ENCODE peak calls at places on chromosomes 5 and 9, in five cellular contexts. U is OCI-LY7, W is left lung, B is colonic mucosa, N is heart left ventricle. X is an unnamed sample.
A peak's percentile ranks its signal among the peaks of the same experiment; 100 is the strongest.

GRCh38 chr5:125367702-125368101 is 621.3 kb upstream of the ZNF608 start:
- DNase-seq in U (no peak), W (no peak), B (no peak), N (no peak), X (no peak)

GRCh38 chr9:70444904-70445303 is 30.4 kb upstream of the KLF9 start:
- DNase-seq in U (no peak), W (no peak), B (no peak), N (no peak), X (no peak)

GRCh38 chr5:26482817-26483375 is 555.5 kb downstream of the CDH9 start:
- DNase-seq in U (peak; percentile 24), W (no peak), B (no peak), N (no peak), X (no peak)

GRCh38 chr9:6714176-6714575 is 43.6 kb upstream of the KDM4C start:
- DNase-seq in U (no peak), W (no peak), B (no peak), N (no peak), X (no peak)

GRCh38 chr5:53777864-53778618 is 217.6 kb downstream of the NDUFS4 start:
- DNase-seq in U (no peak), W (no peak), B (no peak), N (no peak), X (no peak)

GRCh38 chr9:20508242-20508641 is 114.1 kb downstream of the MLLT3 start:
- DNase-seq in U (no peak), W (no peak), B (no peak), N (no peak), X (no peak)

GRCh38 chr5:127941646-127942045 is 141.9 kb upstream of the SLC12A2 start:
- DNase-seq in U (no peak), W (no peak), B (peak; percentile 68), N (no peak), X (no peak)

GRCh38 chr5:174503461-174504265 is 220.7 kb upstream of the MSX2 start:
- DNase-seq in U (no peak), W (no peak), B (no peak), N (no peak), X (no peak)

GRCh38 chr9:121748080-121748479 is 96.6 kb downstream of the DAB2IP start:
- DNase-seq in U (peak; percentile 35), W (no peak), B (no peak), N (no peak), X (no peak)

GRCh38 chr5:16879191-16879590 is 56.9 kb downstream of the MYO10 start:
- DNase-seq in U (no peak), W (no peak), B (no peak), N (no peak), X (no peak)

GRCh38 chr9:122217640-122218039 is 11.1 kb downstream of the LHX6 start:
- DNase-seq in U (no peak), W (no peak), B (no peak), N (no peak), X (no peak)

GRCh38 chr9:35295369-35296036 is 133.7 kb downstream of the UNC13B start:
- DNase-seq in U (no peak), W (no peak), B (no peak), N (no peak), X (no peak)

DNA sequence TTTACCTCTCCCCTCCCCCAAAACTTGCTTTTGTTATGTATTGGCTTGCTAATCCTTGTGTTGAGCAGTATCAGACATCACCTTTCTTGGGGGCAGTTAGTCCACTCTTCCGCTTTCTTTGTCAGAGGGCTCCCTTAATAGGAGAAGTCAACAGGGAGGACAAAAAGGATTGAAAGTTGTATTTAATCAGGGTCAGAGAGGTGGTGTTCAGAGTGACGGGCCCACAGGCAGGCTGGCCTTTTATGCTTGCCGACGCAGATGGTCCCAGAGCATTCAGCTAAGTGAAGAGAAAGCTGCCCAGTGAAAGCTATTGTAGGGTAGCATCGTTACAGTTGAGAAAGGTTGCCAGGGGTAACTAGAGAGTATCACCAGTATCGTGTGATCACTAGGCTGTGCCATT is 131.1 kb downstream of the ZCCHC7 start:
- DNase-seq in U (no peak), W (no peak), B (no peak), N (no peak), X (no peak)
- H3K4me1 ChIP-seq in U (peaks cover 21% of the 10 kb centered on the region), W (no peaks in the 10 kb centered on the region), B (no peaks in the 10 kb centered on the region), N (no peaks in the 10 kb centered on the region), X (no peaks in the 10 kb centered on the region)

GRCh38 chr9:133882849-133883248 is 109.3 kb downstream of the VAV2 start:
- DNase-seq in U (no peak), W (no peak), B (no peak), N (no peak), X (no peak)

GRCh38 chr9:133886563-133887501 is 105.3 kb downstream of the VAV2 start:
- DNase-seq in U (no peak), W (no peak), B (no peak), N (no peak), X (no peak)

GRCh38 chr9:133883356-133883755 is 108.8 kb downstream of the VAV2 start:
- DNase-seq in U (no peak), W (no peak), B (no peak), N (no peak), X (no peak)

GRCh38 chr9:133887540-133888047 is 104.5 kb downstream of the VAV2 start:
- DNase-seq in U (no peak), W (no peak), B (no peak), N (no peak), X (no peak)

DNA sequence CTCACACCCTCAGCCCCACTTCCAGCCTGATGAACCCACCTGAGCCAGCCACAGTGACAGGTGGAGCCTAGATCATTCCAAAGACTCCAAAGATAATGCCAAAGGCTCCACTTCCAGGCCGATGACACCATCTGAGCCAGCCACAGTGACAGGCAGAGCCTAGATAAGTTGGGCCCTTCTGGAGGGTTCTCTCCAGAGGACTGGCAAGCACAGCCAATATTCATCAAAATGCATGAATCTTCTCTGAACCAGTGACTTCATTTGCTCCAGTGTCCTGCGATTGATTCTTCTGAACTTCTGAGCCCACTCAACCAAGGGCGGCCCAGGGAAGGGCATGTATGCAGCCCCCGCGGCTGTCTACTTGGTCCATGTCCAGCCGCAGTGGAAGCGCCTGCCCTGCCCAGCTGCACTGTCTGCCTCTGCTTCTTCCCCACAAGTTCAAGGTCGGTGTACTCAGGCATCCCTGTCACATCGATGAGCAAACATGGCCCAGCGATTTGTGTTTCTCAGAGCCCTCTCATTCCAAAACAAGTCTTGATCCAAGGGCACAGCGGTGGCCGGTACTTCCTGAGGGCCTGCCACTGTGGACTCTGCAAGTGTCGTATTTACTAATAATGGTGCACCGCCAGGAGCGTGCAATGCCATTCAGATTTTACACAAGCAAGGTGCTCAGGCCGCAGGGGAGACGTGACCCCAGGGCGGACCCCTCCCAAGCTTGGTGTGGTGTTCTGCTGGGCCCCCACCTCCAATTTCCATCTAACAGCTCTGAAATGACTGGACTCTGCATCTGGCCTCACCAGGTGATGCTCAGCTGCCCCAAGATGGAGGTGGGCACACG is 107.0 kb downstream of the VAV2 start:
- DNase-seq in U (no peak), W (no peak), B (no peak), N (no peak), X (no peak)
- H3K4me1 ChIP-seq in U (no peaks in the 10 kb centered on the region), W (no peaks in the 10 kb centered on the region), B (no peaks in the 10 kb centered on the region), N (no peaks in the 10 kb centered on the region), X (no peaks in the 10 kb centered on the region)

DNA sequence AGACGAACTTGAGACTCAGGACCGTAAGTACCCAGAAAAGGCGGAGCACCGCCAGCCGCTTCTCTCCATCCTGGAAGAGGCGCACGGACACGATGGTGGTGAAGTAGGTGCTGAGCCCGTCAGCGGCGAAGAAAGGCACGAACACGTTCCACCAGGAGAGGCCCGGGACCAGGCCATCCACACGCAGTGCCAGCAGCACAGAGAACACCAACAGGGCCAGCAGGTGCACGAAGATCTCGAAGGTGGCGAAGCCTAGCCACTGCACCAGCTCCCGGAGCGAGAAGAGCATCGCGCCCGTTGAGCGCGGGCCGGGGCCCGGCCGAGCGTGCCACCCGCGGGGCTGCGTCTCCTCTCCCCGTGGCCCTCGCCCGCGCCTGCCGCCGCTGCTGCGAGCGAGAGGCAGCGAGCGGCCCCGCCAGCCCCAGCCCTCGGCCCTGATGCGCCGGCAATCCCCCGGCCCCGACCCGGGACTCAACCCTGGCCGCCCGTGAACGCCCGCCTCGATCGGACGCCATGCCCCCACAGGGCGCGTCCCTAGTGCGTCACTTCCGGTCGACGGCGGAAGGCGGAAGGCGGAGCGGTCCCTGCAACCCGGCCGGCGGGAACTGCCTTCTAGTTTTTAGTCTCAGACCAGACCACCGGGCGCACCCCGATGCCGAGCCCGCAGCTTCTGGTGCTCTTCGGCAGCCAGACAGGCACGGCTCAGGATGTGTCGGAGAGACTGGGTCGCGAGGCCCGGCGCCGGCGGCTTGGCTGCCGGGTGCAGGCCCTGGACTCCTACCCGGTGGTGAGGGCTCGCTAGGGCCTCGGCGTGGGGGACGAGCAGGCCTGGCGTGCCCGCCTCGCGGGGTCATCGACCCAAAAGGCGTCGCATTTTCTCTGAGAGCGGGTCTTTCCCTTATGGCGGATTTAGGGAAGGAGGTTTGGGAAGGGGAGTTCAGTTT is at the start of the genes NDOR1 and TMEM203:
- DNase-seq in U (peak; percentile 91), W (peak; percentile 94), B (peak; percentile 96), N (peak; percentile 94), X (peak; percentile 97)
- H3K4me1 ChIP-seq in U (peaks cover 44% of the 10 kb centered on the region), W (peaks cover 62% of the 10 kb centered on the region), B (peaks cover 24% of the 10 kb centered on the region), N (peaks cover 53% of the 10 kb centered on the region), X (peaks cover 41% of the 10 kb centered on the region)

GRCh38 chr5:149415245-149415967 is 36.3 kb upstream of the IL17B start:
- DNase-seq in U (no peak), W (no peak), B (no peak), N (no peak), X (no peak)

GRCh38 chr5:149412783-149413476 is 33.8 kb upstream of the IL17B start:
- DNase-seq in U (no peak), W (peak; percentile 20), B (peak; percentile 40), N (no peak), X (peak; percentile 55)

GRCh38 chr5:149414405-149415244 is 35.5 kb upstream of the IL17B start:
- DNase-seq in U (no peak), W (no peak), B (no peak), N (peak; percentile 81), X (no peak)

GRCh38 chr5:149411738-149412519 is 32.8 kb upstream of the IL17B start:
- DNase-seq in U (no peak), W (no peak), B (no peak), N (no peak), X (peak; percentile 23)

GRCh38 chr5:149413477-149414210 is 34.6 kb upstream of the IL17B start:
- DNase-seq in U (no peak), W (no peak), B (no peak), N (no peak), X (peak; percentile 20)
- H3K4me1 ChIP-seq in U (no peaks in the 10 kb centered on the region), W (peaks cover 19% of the 10 kb centered on the region), B (no peaks in the 10 kb centered on the region), N (peaks cover 12% of the 10 kb centered on the region), X (peaks cover 33% of the 10 kb centered on the region)

GRCh38 chr5:177133119-177133844 is at the start of gene NSD1:
- DNase-seq in U (peak; percentile 86), W (peak; percentile 93), B (peak; percentile 90), N (peak; percentile 90), X (peak; percentile 96)
- H3K4me1 ChIP-seq in U (peaks cover 54% of the 10 kb centered on the region), W (peaks cover 53% of the 10 kb centered on the region), B (peaks cover 21% of the 10 kb centered on the region), N (peaks cover 46% of the 10 kb centered on the region), X (peaks cover 36% of the 10 kb centered on the region)

GRCh38 chr5:68272289-68272688 is 56.7 kb downstream of the PIK3R1 start:
- DNase-seq in U (peak; percentile 16), W (no peak), B (no peak), N (no peak), X (no peak)

GRCh38 chr5:68277427-68277826 is 61.9 kb downstream of the PIK3R1 start:
- DNase-seq in U (no peak), W (no peak), B (no peak), N (no peak), X (no peak)

GRCh38 chr5:68276740-68277139 is 61.2 kb downstream of the PIK3R1 start:
- DNase-seq in U (no peak), W (no peak), B (no peak), N (no peak), X (no peak)

GRCh38 chr5:68273717-68274409 is 58.3 kb downstream of the PIK3R1 start:
- DNase-seq in U (no peak), W (no peak), B (no peak), N (no peak), X (no peak)

GRCh38 chr5:68274847-68275700 is 59.5 kb downstream of the PIK3R1 start:
- DNase-seq in U (no peak), W (no peak), B (no peak), N (no peak), X (no peak)
- H3K4me1 ChIP-seq in U (no peaks in the 10 kb centered on the region), W (peaks cover 40% of the 10 kb centered on the region), B (no peaks in the 10 kb centered on the region), N (no peaks in the 10 kb centered on the region), X (peaks cover 21% of the 10 kb centered on the region)